ENCODE peak calls at places on chromosomes 3 and 15, in four cellular contexts. L is HepG2, M is K562, R is WTC11. O is an unnamed sample.

GRCh38 chr15:70866982-70867644 is 13.2 kb upstream of the LARP6 start:
- DNase-seq in L (no peak), M (no peak), R (no peak), O (no peak)

GRCh38 chr3:6965881-6966280 is 105.0 kb downstream of the GRM7 start:
- DNase-seq in L (no peak), M (no peak), R (no peak), O (no peak)

GRCh38 chr15:70867911-70868467 is 14.0 kb upstream of the LARP6 start:
- DNase-seq in L (no peak), M (no peak), R (no peak), O (no peak)

GRCh38 chr3:132378-132777 is 64.2 kb upstream of the CHL1 start:
- DNase-seq in L (no peak), M (no peak), R (no peak), O (no peak)

GRCh38 chr3:133075027-133075426 is 36.8 kb downstream of the TMEM108 start:
- DNase-seq in L (no peak), M (no peak), R (no peak), O (no peak)

GRCh38 chr3:118977118-118977517 is 57.5 kb downstream of the IGSF11 start:
- DNase-seq in L (no peak), M (no peak), R (no peak), O (no peak)

GRCh38 chr3:12060139-12060831 is 56.1 kb downstream of the SYN2 start:
- DNase-seq in L (no peak), M (no peak), R (no peak), O (no peak)

GRCh38 chr3:193301441-193301840 is 60.4 kb downstream of the PLAAT1 start:
- DNase-seq in L (no peak), M (no peak), R (no peak), O (no peak)

GRCh38 chr3:8020459-8020858 is 481.2 kb upstream of the LMCD1 start:
- DNase-seq in L (no peak), M (no peak), R (no peak), O (no peak)

GRCh38 chr3:48423241-48423882 is 6.5 kb downstream of the PLXNB1 start:
- DNase-seq in L (no peak), M (no peak), R (no peak), O (no peak)

GRCh38 chr3:171461087-171461917 is 1.1 kb upstream of the TNIK start:
- DNase-seq in L (no peak), M (no peak), R (no peak), O (peak; percentile 51)

GRCh38 chr15:67248106-67248505 is 6.4 kb downstream of the AAGAB start:
- DNase-seq in L (no peak), M (no peak), R (no peak), O (no peak)

GRCh38 chr15:31079519-31079918 is 22.0 kb downstream of the TRPM1 start:
- DNase-seq in L (no peak), M (no peak), R (no peak), O (no peak)

GRCh38 chr3:733313-733712 is 359.5 kb upstream of the CNTN6 start:
- DNase-seq in L (no peak), M (no peak), R (no peak), O (no peak)

GRCh38 chr3:158103131-158103955 is 2.9 kb downstream of the SHOX2 start:
- DNase-seq in L (peak; percentile 13), M (no peak), R (peak; percentile 38), O (no peak)

GRCh38 chr15:52042051-52042851 is 23.2 kb downstream of the MAPK6 start:
- DNase-seq in L (no peak), M (peak; percentile 16), R (no peak), O (no peak)

GRCh38 chr3:194030372-194030771 is 105.6 kb upstream of the HES1 start:
- DNase-seq in L (peak; percentile 43), M (no peak), R (no peak), O (no peak)

GRCh38 chr3:28050895-28051294 is 190.5 kb upstream of the CMC1 start:
- DNase-seq in L (peak; percentile 54), M (no peak), R (no peak), O (no peak)

GRCh38 chr3:31455524-31455923 is 77.2 kb upstream of the STT3B start:
- DNase-seq in L (no peak), M (no peak), R (no peak), O (no peak)

GRCh38 chr15:47801522-47801921 is 84.2 kb downstream of the SEMA6D start:
- DNase-seq in L (no peak), M (no peak), R (no peak), O (no peak)

GRCh38 chr15:75508741-75509532 is 57.4 kb upstream of the SIN3A start:
- DNase-seq in L (peak; percentile 23), M (peak; percentile 26), R (no peak), O (peak; percentile 55)

GRCh38 chr3:195863121-195864061 is 45.0 kb downstream of the TNK2 start:
- DNase-seq in L (peak; percentile 60), M (peak; percentile 85), R (peak; percentile 91), O (peak; percentile 72)

GRCh38 chr3:171712168-171712938 is 97.9 kb downstream of the PLD1 start:
- DNase-seq in L (no peak), M (no peak), R (no peak), O (no peak)

GRCh38 chr3:12967751-12968209 is 105.4 kb downstream of the IQSEC1 start:
- DNase-seq in L (peak; percentile 88), M (peak; percentile 100), R (peak; percentile 84), O (peak; percentile 100)

GRCh38 chr15:100226107-100226506 is 115.7 kb downstream of the ADAMTS17 start:
- DNase-seq in L (no peak), M (no peak), R (no peak), O (no peak)

GRCh38 chr15:82538961-82539689 is 1.1 kb downstream of the RPS17 start:
- DNase-seq in L (peak; percentile 29), M (peak; percentile 69), R (no peak), O (no peak)

GRCh38 chr3:128621234-128621633 is 29.4 kb downstream of the RPN1 start:
- DNase-seq in L (no peak), M (no peak), R (no peak), O (no peak)

GRCh38 chr15:80679805-80680175 is 15.3 kb upstream of the ABHD17C start:
- DNase-seq in L (no peak), M (no peak), R (no peak), O (no peak)

GRCh38 chr15:68595260-68595564 is 16.4 kb downstream of the CORO2B start:
- DNase-seq in L (no peak), M (no peak), R (no peak), O (no peak)

GRCh38 chr3:143291826-143292447 is 172.4 kb downstream of the CHST2 start:
- DNase-seq in L (no peak), M (no peak), R (no peak), O (no peak)

GRCh38 chr3:18223591-18224338 is 201.4 kb downstream of the SATB1 start:
- DNase-seq in L (no peak), M (no peak), R (no peak), O (no peak)

GRCh38 chr3:72591522-72592421 is 256.5 kb downstream of the SHQ1 start:
- DNase-seq in L (no peak), M (peak; percentile 36), R (peak; percentile 55), O (peak; percentile 44)
- TF ChIP-seq ELF4 in L (no peak), M (no peak), R (no peak), O (no peak)

GRCh38 chr3:14552717-14553116 is 12.6 kb upstream of the GRIP2 start:
- DNase-seq in L (no peak), M (no peak), R (no peak), O (no peak)

GRCh38 chr3:14558029-14558428 is 17.9 kb upstream of the GRIP2 start:
- DNase-seq in L (no peak), M (no peak), R (no peak), O (no peak)

GRCh38 chr3:14554715-14555114 is 14.6 kb upstream of the GRIP2 start:
- DNase-seq in L (no peak), M (no peak), R (no peak), O (no peak)

GRCh38 chr3:14552041-14552648 is 12.0 kb upstream of the GRIP2 start:
- DNase-seq in L (no peak), M (no peak), R (no peak), O (no peak)

DNA sequence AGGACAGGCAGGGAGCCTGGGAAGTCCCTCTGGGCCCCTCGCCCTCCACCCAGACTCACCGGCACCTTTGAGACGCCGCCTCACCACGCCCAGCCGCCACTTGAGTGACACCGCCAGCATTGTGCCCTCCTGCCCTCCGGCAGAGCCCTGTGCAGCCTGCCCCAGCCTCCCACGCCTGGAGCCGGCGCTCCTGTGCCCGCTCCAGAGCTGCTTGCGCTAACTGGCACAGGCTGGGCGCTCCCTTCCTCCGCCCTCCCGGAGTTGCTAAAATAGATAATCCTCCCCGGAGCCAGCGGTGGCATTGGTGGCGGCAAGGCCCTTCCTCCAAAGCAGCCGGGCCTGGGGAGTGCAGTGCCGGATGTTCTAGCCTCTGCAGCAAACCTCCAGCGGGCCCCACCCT is 15.7 kb upstream of the GRIP2 start:
- DNase-seq in L (no peak), M (no peak), R (peak; percentile 37), O (no peak)
- TF ChIP-seq ELF4 in L (no peak), M (no peak), R (no peak), O (no peak)

DNA sequence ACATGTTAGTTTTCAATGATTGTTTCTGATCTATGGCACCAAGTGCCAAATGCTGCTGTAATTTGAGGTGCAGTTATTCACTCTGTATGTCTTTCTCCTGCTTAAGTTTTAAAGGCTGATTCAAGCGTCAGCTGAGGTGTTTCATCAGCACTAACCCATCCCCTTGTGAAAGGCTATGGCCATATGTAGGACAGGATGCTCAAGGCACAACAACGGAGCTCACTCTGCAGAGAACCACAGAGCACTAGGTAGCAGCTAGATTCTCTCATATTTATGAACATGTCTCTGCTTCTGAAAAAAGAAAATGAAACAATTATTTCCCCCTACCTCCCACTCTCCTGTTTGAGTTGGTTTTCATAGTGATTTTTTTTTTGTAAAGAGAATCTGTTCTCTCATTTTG is 340.0 kb upstream of the TMCO5A start:
- DNase-seq in L (no peak), M (no peak), R (no peak), O (no peak)
- TF ChIP-seq ELF4 in L (no peak), M (no peak), R (no peak), O (no peak)

GRCh38 chr3:101862453-101863165 is 13.3 kb downstream of the NFKBIZ start:
- DNase-seq in L (no peak), M (no peak), R (no peak), O (no peak)

GRCh38 chr3:101861978-101862421 is 12.7 kb downstream of the NFKBIZ start:
- DNase-seq in L (no peak), M (no peak), R (no peak), O (no peak)

GRCh38 chr3:101859882-101860281 is 10.6 kb downstream of the NFKBIZ start:
- DNase-seq in L (no peak), M (no peak), R (no peak), O (no peak)

GRCh38 chr3:101858464-101858863 is 9.2 kb downstream of the NFKBIZ start:
- DNase-seq in L (no peak), M (no peak), R (no peak), O (no peak)

DNA sequence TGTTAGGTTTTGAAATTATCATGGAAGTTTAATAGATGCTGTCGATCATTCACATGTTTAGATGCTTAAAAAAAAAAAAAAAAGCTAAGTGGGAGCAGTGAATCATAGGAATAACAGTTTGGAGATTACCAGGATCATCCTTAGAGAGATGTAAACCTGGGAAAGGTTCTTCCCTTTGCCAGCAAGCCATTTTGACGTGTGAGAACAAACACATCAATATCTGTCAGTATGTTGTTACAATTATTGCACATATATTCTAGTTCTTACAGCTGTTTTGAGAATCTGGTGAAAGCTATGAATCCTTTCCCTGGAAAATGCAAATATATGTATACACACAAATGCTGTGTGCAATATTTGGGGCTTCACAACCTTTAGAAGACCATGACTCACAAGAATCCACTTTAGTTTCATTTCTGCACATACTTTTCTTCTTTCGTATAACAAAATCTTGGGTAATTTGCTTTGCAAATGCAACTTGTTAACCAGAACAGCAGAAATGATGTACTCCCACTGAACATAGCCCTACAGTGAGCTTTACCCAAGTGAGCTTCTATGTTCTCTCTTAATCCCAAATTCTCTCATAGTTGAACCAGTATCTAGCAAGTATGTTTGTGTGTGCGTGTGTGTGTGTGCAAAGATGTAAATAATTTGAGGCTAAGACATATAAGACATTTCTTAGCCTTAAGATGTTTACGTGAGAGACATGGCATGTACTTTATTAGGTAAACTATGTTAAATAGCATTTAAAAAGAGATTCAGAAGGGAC is 12.1 kb downstream of the NFKBIZ start:
- DNase-seq in L (no peak), M (no peak), R (no peak), O (no peak)
- TF ChIP-seq ELF4 in L (no peak), M (no peak), R (no peak), O (no peak)

O was measured in HEK293T.